ENCODE peak calls at places on chromosomes 3 and 15, in four cellular contexts. One of them, this sample, is unnamed.

GRCh38 chr3:177694316-177694715 is 497.0 kb upstream of the TBL1XR1 start:
- DNase-seq in glutamatergic neuron: no peak
- DNase-seq in brain microvascular endothelial cell: peak; percentile 66
- DNase-seq in lower leg skin: no peak
- DNase-seq in this sample: no peak

GRCh38 chr15:22948056-22948455 is 32.1 kb downstream of the CYFIP1 start:
- DNase-seq in glutamatergic neuron: no peak
- DNase-seq in brain microvascular endothelial cell: no peak
- DNase-seq in lower leg skin: no peak
- DNase-seq in this sample: no peak

GRCh38 chr3:128067481-128067880 is 15.2 kb downstream of the SEC61A1 start:
- DNase-seq in glutamatergic neuron: no peak
- DNase-seq in brain microvascular endothelial cell: no peak
- DNase-seq in lower leg skin: no peak
- DNase-seq in this sample: no peak

GRCh38 chr15:28123408-28124023 is 24.4 kb upstream of the OCA2 start:
- DNase-seq in glutamatergic neuron: peak; percentile 90
- DNase-seq in brain microvascular endothelial cell: peak; percentile 84
- DNase-seq in lower leg skin: peak; percentile 64
- DNase-seq in this sample: peak; percentile 86

GRCh38 chr15:68843425-68844311 is 23.0 kb upstream of the ANP32A start:
- DNase-seq in glutamatergic neuron: peak; percentile 63
- DNase-seq in brain microvascular endothelial cell: peak; percentile 1
- DNase-seq in lower leg skin: no peak
- DNase-seq in this sample: no peak

GRCh38 chr3:100600181-100601042 is 9.0 kb upstream of the ADGRG7 start:
- DNase-seq in glutamatergic neuron: no peak
- DNase-seq in brain microvascular endothelial cell: no peak
- DNase-seq in lower leg skin: peak; percentile 28
- DNase-seq in this sample: peak; percentile 51

GRCh38 chr3:138127636-138128365 is 4.4 kb downstream of the A4GNT start:
- DNase-seq in glutamatergic neuron: no peak
- DNase-seq in brain microvascular endothelial cell: no peak
- DNase-seq in lower leg skin: no peak
- DNase-seq in this sample: no peak

GRCh38 chr15:32866486-32867312 is 148.9 kb downstream of the GREM1 start:
- DNase-seq in glutamatergic neuron: no peak
- DNase-seq in brain microvascular endothelial cell: no peak
- DNase-seq in lower leg skin: no peak
- DNase-seq in this sample: no peak

GRCh38 chr3:52779011-52779410 is 1.6 kb downstream of the ITIH1 start:
- DNase-seq in glutamatergic neuron: no peak
- DNase-seq in brain microvascular endothelial cell: no peak
- DNase-seq in lower leg skin: no peak
- DNase-seq in this sample: no peak

GRCh38 chr3:150681037-150681436 is 22.7 kb downstream of the ERICH6 start:
- DNase-seq in glutamatergic neuron: no peak
- DNase-seq in brain microvascular endothelial cell: no peak
- DNase-seq in lower leg skin: no peak
- DNase-seq in this sample: no peak

GRCh38 chr3:19645093-19645492 is 288.9 kb downstream of the EFHB start:
- DNase-seq in glutamatergic neuron: no peak
- DNase-seq in brain microvascular endothelial cell: no peak
- DNase-seq in lower leg skin: no peak
- DNase-seq in this sample: no peak

GRCh38 chr3:182178488-182179200 is 466.9 kb downstream of the SOX2 start:
- DNase-seq in glutamatergic neuron: no peak
- DNase-seq in brain microvascular endothelial cell: no peak
- DNase-seq in lower leg skin: no peak
- DNase-seq in this sample: no peak

GRCh38 chr3:45608296-45608695 is 13.7 kb downstream of the LIMD1 start:
- DNase-seq in glutamatergic neuron: no peak
- DNase-seq in brain microvascular endothelial cell: no peak
- DNase-seq in lower leg skin: no peak
- DNase-seq in this sample: no peak

GRCh38 chr3:46659285-46659684 is 34.2 kb downstream of the ALS2CL start:
- DNase-seq in glutamatergic neuron: no peak
- DNase-seq in brain microvascular endothelial cell: no peak
- DNase-seq in lower leg skin: peak; percentile 11
- DNase-seq in this sample: no peak

GRCh38 chr3:54862526-54862925 is 65.3 kb downstream of the LRTM1 start:
- DNase-seq in glutamatergic neuron: no peak
- DNase-seq in brain microvascular endothelial cell: no peak
- DNase-seq in lower leg skin: no peak
- DNase-seq in this sample: no peak

GRCh38 chr3:155106059-155106458 is 25.9 kb downstream of the MME start:
- DNase-seq in glutamatergic neuron: no peak
- DNase-seq in brain microvascular endothelial cell: no peak
- DNase-seq in lower leg skin: no peak
- DNase-seq in this sample: no peak

GRCh38 chr3:59555593-59556315 is 505.9 kb upstream of the CFAP20DC start:
- DNase-seq in glutamatergic neuron: no peak
- DNase-seq in brain microvascular endothelial cell: no peak
- DNase-seq in lower leg skin: no peak
- DNase-seq in this sample: no peak

GRCh38 chr3:30245805-30246622 is 360.4 kb upstream of the TGFBR2 start:
- DNase-seq in glutamatergic neuron: no peak
- DNase-seq in brain microvascular endothelial cell: no peak
- DNase-seq in lower leg skin: no peak
- DNase-seq in this sample: no peak

GRCh38 chr3:129622418-129622872 is 16.0 kb upstream of the PLXND1 start:
- DNase-seq in glutamatergic neuron: no peak
- DNase-seq in brain microvascular endothelial cell: no peak
- DNase-seq in lower leg skin: no peak
- DNase-seq in this sample: no peak

GRCh38 chr3:46082849-46083248 is 55.6 kb upstream of the XCR1 start:
- DNase-seq in glutamatergic neuron: no peak
- DNase-seq in brain microvascular endothelial cell: no peak
- DNase-seq in lower leg skin: peak; percentile 42
- DNase-seq in this sample: no peak

GRCh38 chr3:8622873-8623725 is 21.5 kb downstream of the SSUH2 start:
- DNase-seq in glutamatergic neuron: peak; percentile 85
- DNase-seq in brain microvascular endothelial cell: peak; percentile 65
- DNase-seq in lower leg skin: peak; percentile 63
- DNase-seq in this sample: peak; percentile 78

GRCh38 chr15:88800026-88800425 is 3.2 kb upstream of the ACAN start:
- DNase-seq in glutamatergic neuron: no peak
- DNase-seq in brain microvascular endothelial cell: peak; percentile 18
- DNase-seq in lower leg skin: no peak
- DNase-seq in this sample: no peak

GRCh38 chr15:32993285-32993684 is 201.2 kb downstream of the FMN1 start:
- DNase-seq in glutamatergic neuron: no peak
- DNase-seq in brain microvascular endothelial cell: no peak
- DNase-seq in lower leg skin: no peak
- DNase-seq in this sample: no peak

GRCh38 chr3:103089758-103090157 is 654.9 kb downstream of the ZPLD1 start:
- DNase-seq in glutamatergic neuron: no peak
- DNase-seq in brain microvascular endothelial cell: no peak
- DNase-seq in lower leg skin: no peak
- DNase-seq in this sample: no peak

GRCh38 chr3:124759666-124760401 is 29.6 kb downstream of the UMPS start:
- DNase-seq in glutamatergic neuron: no peak
- DNase-seq in brain microvascular endothelial cell: no peak
- DNase-seq in lower leg skin: no peak
- DNase-seq in this sample: no peak

GRCh38 chr15:31427411-31427810 is 100.8 kb downstream of the KLF13 start:
- DNase-seq in glutamatergic neuron: no peak
- DNase-seq in brain microvascular endothelial cell: no peak
- DNase-seq in lower leg skin: no peak
- DNase-seq in this sample: no peak

GRCh38 chr3:21294768-21295167 is 456.2 kb downstream of the ZNF385D start:
- DNase-seq in glutamatergic neuron: no peak
- DNase-seq in brain microvascular endothelial cell: no peak
- DNase-seq in lower leg skin: no peak
- DNase-seq in this sample: no peak

GRCh38 chr3:98645039-98645438 is 51.6 kb upstream of the CPOX start:
- DNase-seq in glutamatergic neuron: no peak
- DNase-seq in brain microvascular endothelial cell: no peak
- DNase-seq in lower leg skin: peak; percentile 24
- DNase-seq in this sample: no peak

GRCh38 chr3:109640146-109640652 is 302.9 kb upstream of the DPPA4 start:
- DNase-seq in glutamatergic neuron: no peak
- DNase-seq in brain microvascular endothelial cell: no peak
- DNase-seq in lower leg skin: no peak
- DNase-seq in this sample: no peak

GRCh38 chr3:50708620-50709019 is 33.9 kb downstream of the DOCK3 start:
- DNase-seq in glutamatergic neuron: no peak
- DNase-seq in brain microvascular endothelial cell: no peak
- DNase-seq in lower leg skin: no peak
- DNase-seq in this sample: no peak

GRCh38 chr3:53775834-53776251 is 70.4 kb downstream of the CHDH start:
- DNase-seq in glutamatergic neuron: no peak
- DNase-seq in brain microvascular endothelial cell: no peak
- DNase-seq in lower leg skin: no peak
- DNase-seq in this sample: no peak

GRCh38 chr3:12371525-12372140 is 82.8 kb downstream of the PPARG start:
- DNase-seq in glutamatergic neuron: no peak
- DNase-seq in brain microvascular endothelial cell: no peak
- DNase-seq in lower leg skin: no peak
- DNase-seq in this sample: no peak

GRCh38 chr3:105351821-105352220 is 14.9 kb upstream of the ALCAM start:
- DNase-seq in glutamatergic neuron: no peak
- DNase-seq in brain microvascular endothelial cell: no peak
- DNase-seq in lower leg skin: no peak
- DNase-seq in this sample: no peak

GRCh38 chr3:105352976-105353375 is 13.7 kb upstream of the ALCAM start:
- DNase-seq in glutamatergic neuron: no peak
- DNase-seq in brain microvascular endothelial cell: no peak
- DNase-seq in lower leg skin: no peak
- DNase-seq in this sample: no peak

GRCh38 chr3:105349988-105350387 is 16.7 kb upstream of the ALCAM start:
- DNase-seq in glutamatergic neuron: no peak
- DNase-seq in brain microvascular endothelial cell: no peak
- DNase-seq in lower leg skin: no peak
- DNase-seq in this sample: no peak

GRCh38 chr3:105343991-105344390 is 22.7 kb upstream of the ALCAM start:
- DNase-seq in glutamatergic neuron: no peak
- DNase-seq in brain microvascular endothelial cell: peak; percentile 64
- DNase-seq in lower leg skin: no peak
- DNase-seq in this sample: no peak

GRCh38 chr3:105347625-105348302 is 18.9 kb upstream of the ALCAM start:
- DNase-seq in glutamatergic neuron: no peak
- DNase-seq in brain microvascular endothelial cell: no peak
- DNase-seq in lower leg skin: no peak
- DNase-seq in this sample: no peak
- TF ChIP-seq CTCF in glutamatergic neuron: no peak
- TF ChIP-seq CTCF in brain microvascular endothelial cell: no peak
- TF ChIP-seq CTCF in lower leg skin: no peak
- TF ChIP-seq CTCF in this sample: no peak

DNA sequence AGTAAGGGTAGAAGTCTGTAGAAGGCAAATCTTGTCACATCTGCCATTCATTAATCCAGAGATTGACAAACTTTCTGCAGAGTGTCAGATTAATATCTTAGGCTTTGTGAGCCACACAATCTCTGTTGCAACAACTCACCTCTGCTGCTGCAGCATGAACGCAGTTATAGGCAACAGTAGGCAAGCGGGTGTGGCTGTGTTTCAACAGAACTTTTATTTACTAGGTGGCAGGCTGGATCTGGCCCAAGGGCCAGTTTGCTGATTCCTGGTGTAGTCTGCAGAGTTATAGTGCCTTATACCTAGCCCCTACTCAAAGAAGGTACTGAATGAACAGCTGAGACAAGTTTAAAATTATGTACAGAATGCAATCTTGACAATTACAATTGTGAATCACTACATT is 396.7 kb downstream of the FOXP1 start:
- DNase-seq in glutamatergic neuron: no peak
- DNase-seq in brain microvascular endothelial cell: no peak
- DNase-seq in lower leg skin: no peak
- DNase-seq in this sample: no peak
- TF ChIP-seq CTCF in glutamatergic neuron: no peak
- TF ChIP-seq CTCF in brain microvascular endothelial cell: no peak
- TF ChIP-seq CTCF in lower leg skin: no peak
- TF ChIP-seq CTCF in this sample: no peak

GRCh38 chr3:169966086-169966950 is at the start of gene SEC62:
- DNase-seq in glutamatergic neuron: peak; percentile 98
- DNase-seq in brain microvascular endothelial cell: peak; percentile 90
- DNase-seq in lower leg skin: peak; percentile 87
- DNase-seq in this sample: peak; percentile 95
- TF ChIP-seq CTCF in glutamatergic neuron: peak; percentile 9
- TF ChIP-seq CTCF in brain microvascular endothelial cell: peak; percentile 61
- TF ChIP-seq CTCF in lower leg skin: no peak
- TF ChIP-seq CTCF in this sample: peak; percentile 62

GRCh38 chr3:195703776-195704175 is 17.0 kb upstream of the MUC20 start:
- DNase-seq in glutamatergic neuron: no peak
- DNase-seq in brain microvascular endothelial cell: no peak
- DNase-seq in lower leg skin: no peak
- DNase-seq in this sample: no peak

GRCh38 chr3:195699148-195699771 is 21.5 kb upstream of the MUC20 start:
- DNase-seq in glutamatergic neuron: no peak
- DNase-seq in brain microvascular endothelial cell: no peak
- DNase-seq in lower leg skin: no peak
- DNase-seq in this sample: no peak

GRCh38 chr3:195700319-195700718 is 20.5 kb upstream of the MUC20 start:
- DNase-seq in glutamatergic neuron: no peak
- DNase-seq in brain microvascular endothelial cell: no peak
- DNase-seq in lower leg skin: no peak
- DNase-seq in this sample: no peak

GRCh38 chr3:195699860-195700259 is 20.9 kb upstream of the MUC20 start:
- DNase-seq in glutamatergic neuron: no peak
- DNase-seq in brain microvascular endothelial cell: no peak
- DNase-seq in lower leg skin: no peak
- DNase-seq in this sample: no peak

GRCh38 chr3:195701042-195701910 is 19.5 kb upstream of the MUC20 start:
- DNase-seq in glutamatergic neuron: no peak
- DNase-seq in brain microvascular endothelial cell: no peak
- DNase-seq in lower leg skin: no peak
- DNase-seq in this sample: no peak
- TF ChIP-seq CTCF in glutamatergic neuron: no peak
- TF ChIP-seq CTCF in brain microvascular endothelial cell: no peak
- TF ChIP-seq CTCF in lower leg skin: no peak
- TF ChIP-seq CTCF in this sample: no peak

GRCh38 chr3:34882764-34883163 is 756.6 kb upstream of the ARPP21 start:
- DNase-seq in glutamatergic neuron: no peak
- DNase-seq in brain microvascular endothelial cell: peak; percentile 18
- DNase-seq in lower leg skin: no peak
- DNase-seq in this sample: peak; percentile 1
- TF ChIP-seq CTCF in glutamatergic neuron: peak; percentile 53
- TF ChIP-seq CTCF in brain microvascular endothelial cell: peak; percentile 77
- TF ChIP-seq CTCF in lower leg skin: no peak
- TF ChIP-seq CTCF in this sample: peak; percentile 31

This sample was measured in Caco-2.